ENCODE peak calls at places on chromosomes 5 and 9, in nine cellular contexts. X, L, D, S, H, G, J, Y and M are unnamed samples.

GRCh38 chr9:135104761-135105160 is 17.3 kb downstream of the OLFM1 start:
- DNase-seq in D (no peak), L (no peak), G (no peak), J (no peak), S (no peak), X (no peak), Y (no peak), H (no peak), M (no peak)

GRCh38 chr9:20732118-20732517 is 48.1 kb downstream of the FOCAD start:
- DNase-seq in S (no peak), Y (no peak), D (peak), G (no peak), H (no peak), J (peak), L (no peak), X (peak), M (no peak)

GRCh38 chr5:179254638-179255271 is 90.5 kb downstream of the ADAMTS2 start:
- DNase-seq in H (no peak), J (no peak), D (no peak), X (no peak), Y (no peak), G (no peak), S (no peak), L (no peak), M (peak)

GRCh38 chr5:1431021-1431811 is 14.0 kb downstream of the SLC6A3 start:
- DNase-seq in D (no peak), Y (no peak), J (no peak), H (no peak), L (no peak), S (peak), X (no peak), G (peak), M (peak)

GRCh38 chr9:133115604-133116345 is 5.3 kb downstream of the RALGDS start:
- DNase-seq in J (no peak), D (no peak), X (no peak), H (no peak), G (peak), L (no peak), Y (no peak), S (no peak), M (peak)

GRCh38 chr9:109270971-109271900 is 49.6 kb downstream of the EPB41L4B start:
- DNase-seq in G (no peak), D (no peak), X (no peak), H (peak), Y (no peak), S (no peak), L (no peak), J (no peak), M (no peak)

GRCh38 chr5:52906845-52907244 is 82.3 kb upstream of the ITGA2 start:
- DNase-seq in S (no peak), L (no peak), G (no peak), H (no peak), D (no peak), J (no peak), Y (no peak), X (no peak), M (no peak)

GRCh38 chr5:136810198-136810823 is 445.0 kb upstream of the TRPC7 start:
- DNase-seq in H (no peak), Y (no peak), D (peak), S (no peak), X (peak), G (no peak), L (no peak), J (peak), M (no peak)

GRCh38 chr9:70441622-70442021 is 27.2 kb upstream of the KLF9 start:
- DNase-seq in J (no peak), X (no peak), L (peak), S (no peak), G (no peak), D (no peak), H (no peak), Y (no peak), M (no peak)

GRCh38 chr9:110918316-110919054 is 119.8 kb downstream of the LPAR1 start:
- DNase-seq in Y (no peak), J (peak), S (no peak), G (no peak), D (peak), H (no peak), L (no peak), X (no peak), M (peak)

GRCh38 chr5:133402781-133403180 is 209.6 kb downstream of the FSTL4 start:
- DNase-seq in D (no peak), H (no peak), J (no peak), L (no peak), G (no peak), Y (no peak), X (no peak), S (no peak), M (no peak)

GRCh38 chr5:140639093-140639821 is at the start of gene TMCO6:
- DNase-seq in D (peak), S (peak), L (peak), J (peak), Y (peak), G (peak), X (peak), H (peak), M (peak)
- TF ChIP-seq CTCF in D (peak), S (peak), L (peak), J (peak), Y (no peak), G (peak), X (peak), H (peak), M (peak)

GRCh38 chr5:111158105-111158744 is 66.0 kb upstream of the CAMK4 start:
- DNase-seq in D (peak), S (peak), H (peak), X (peak), L (peak), G (no peak), Y (no peak), J (peak), M (no peak)
- TF ChIP-seq CTCF in D (peak), S (peak), H (peak), X (peak), L (peak), G (peak), Y (peak), J (peak), M (peak)

DNA sequence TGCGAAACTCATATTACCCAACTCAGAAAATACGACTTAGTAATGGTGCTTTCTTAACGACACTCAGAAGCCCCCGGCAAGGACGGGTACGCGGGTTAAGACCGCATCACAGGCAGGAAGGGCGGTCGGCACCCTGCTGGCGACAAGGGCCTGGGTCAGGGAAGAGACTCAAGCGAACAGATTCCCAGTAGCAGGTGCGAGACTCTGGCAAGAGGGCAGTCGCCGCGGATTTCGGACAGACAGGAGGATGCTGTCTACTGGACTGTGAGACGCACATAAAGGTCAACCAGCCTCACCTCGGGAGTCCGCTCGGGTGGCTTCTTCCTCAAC is 398 bp downstream of the RAPGEF6 start:
- DNase-seq in J (peak), X (peak), G (no peak), D (peak), Y (no peak), S (no peak), L (peak), H (peak), M (peak)
- TF ChIP-seq CTCF in J (peak), X (no peak), G (no peak), D (peak), Y (no peak), S (no peak), L (peak), H (peak), M (peak)

DNA sequence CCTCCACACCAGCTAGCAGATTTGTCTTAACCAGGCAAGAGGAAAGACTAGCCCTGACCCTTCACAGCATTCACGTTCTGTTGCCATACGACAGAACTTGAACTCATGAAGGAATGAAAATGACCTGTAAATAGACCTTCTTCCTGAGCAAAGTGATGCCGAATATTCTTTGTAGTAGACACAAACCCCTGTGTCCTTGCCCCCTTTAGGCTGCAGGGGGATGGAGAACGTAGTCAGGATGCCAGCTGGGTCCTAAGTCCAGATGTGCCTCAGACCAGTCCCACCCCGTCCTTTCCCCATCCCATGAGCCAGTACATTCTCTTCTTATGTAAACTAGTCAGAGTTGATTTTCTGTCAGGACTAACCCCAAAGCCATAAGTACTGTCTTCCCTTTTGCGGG is 104.2 kb upstream of the SAP30L start:
- DNase-seq in L (no peak), G (no peak), X (no peak), Y (no peak), J (no peak), D (no peak), H (no peak), S (no peak), M (no peak)
- TF ChIP-seq CTCF in L (no peak), G (no peak), X (no peak), Y (no peak), J (no peak), D (no peak), H (no peak), S (no peak), M (no peak)

GRCh38 chr9:126599047-126599650 is 14.6 kb upstream of the LMX1B start:
- DNase-seq in D (no peak), G (no peak), S (no peak), L (peak), X (no peak), H (no peak), Y (no peak), J (no peak), M (peak)
- TF ChIP-seq CTCF in D (no peak), G (no peak), S (no peak), L (peak), X (peak), H (peak), Y (no peak), J (peak), M (peak)

GRCh38 chr9:121704281-121704680 is 52.8 kb downstream of the DAB2IP start:
- DNase-seq in D (no peak), G (no peak), X (no peak), H (no peak), J (peak), S (no peak), L (no peak), Y (no peak), M (no peak)

GRCh38 chr9:121701736-121702261 is 50.4 kb downstream of the DAB2IP start:
- DNase-seq in X (no peak), L (no peak), D (no peak), H (no peak), Y (no peak), G (no peak), S (no peak), J (peak), M (peak)

GRCh38 chr9:121700831-121701419 is 49.5 kb downstream of the DAB2IP start:
- DNase-seq in G (no peak), D (no peak), X (no peak), Y (no peak), J (peak), H (no peak), S (no peak), L (no peak), M (peak)

GRCh38 chr9:121700165-121700830 is 48.9 kb downstream of the DAB2IP start:
- DNase-seq in D (peak), S (peak), J (peak), G (peak), Y (peak), H (peak), X (no peak), L (peak), M (peak)

GRCh38 chr9:121703014-121703734 is 51.7 kb downstream of the DAB2IP start:
- DNase-seq in D (no peak), J (no peak), L (no peak), X (no peak), G (no peak), H (no peak), Y (no peak), S (no peak), M (peak)
- TF ChIP-seq CTCF in D (peak), J (peak), L (peak), X (no peak), G (no peak), H (peak), Y (no peak), S (no peak), M (no peak)

GRCh38 chr9:22228542-22228941 is 218.1 kb upstream of the DMRTA1 start:
- DNase-seq in G (no peak), J (peak), H (no peak), D (peak), L (no peak), S (no peak), Y (no peak), X (no peak), M (no peak)
- TF ChIP-seq CTCF in G (peak), J (peak), H (no peak), D (peak), L (peak), S (no peak), Y (no peak), X (peak), M (peak)